ENCODE peak calls at places on chromosome 14, in nine cellular contexts. T is left ventricle myocardium inferior, W is HFFc6, P is lower leg skin, N is NB4, I is GM13976, Q is right atrium auricular region, H is mesothelial cell of epicardium, Z is ovary. U is an unnamed sample.

GRCh38 chr14:80587096-80587724 is 354.3 kb downstream of the CEP128 start:
- DNase-seq in T (no peak), W (peak; percentile 47), P (no peak), N (peak; percentile 31), I (peak; percentile 22), Q (no peak), H (no peak), Z (no peak), U (no peak)

GRCh38 chr14:57362356-57362755 is 28.0 kb upstream of the NAA30 start:
- DNase-seq in T (no peak), W (no peak), P (no peak), N (no peak), I (no peak), Q (no peak), H (no peak), Z (no peak), U (no peak)

GRCh38 chr14:75630695-75631452 is 29.8 kb downstream of the ERG28 start:
- DNase-seq in T (no peak), W (no peak), P (no peak), N (no peak), I (no peak), Q (no peak), H (no peak), Z (no peak), U (no peak)

GRCh38 chr14:95875831-95876768 is 532 bp upstream of the TUNAR start:
- DNase-seq in T (no peak), W (no peak), P (peak; percentile 52), N (no peak), I (peak; percentile 45), Q (no peak), H (no peak), Z (no peak), U (peak; percentile 17)

GRCh38 chr14:100341301-100342031 is 18.3 kb downstream of the SLC25A47 start:
- DNase-seq in T (no peak), W (peak; percentile 41), P (peak; percentile 83), N (peak; percentile 76), I (peak; percentile 80), Q (peak; percentile 74), H (no peak), Z (no peak), U (no peak)

GRCh38 chr14:61323970-61324369 is 2.6 kb downstream of the PRKCH start:
- DNase-seq in T (no peak), W (no peak), P (no peak), N (no peak), I (no peak), Q (no peak), H (no peak), Z (no peak), U (no peak)

GRCh38 chr14:75291331-75291730 is 12.7 kb downstream of the FOS start:
- DNase-seq in T (no peak), W (no peak), P (peak; percentile 46), N (no peak), I (no peak), Q (no peak), H (no peak), Z (no peak), U (no peak)

GRCh38 chr14:64762044-64763034 is 58.1 kb downstream of the PLEKHG3 start:
- DNase-seq in T (peak; percentile 82), W (peak; percentile 68), P (no peak), N (peak; percentile 53), I (no peak), Q (peak; percentile 84), H (peak; percentile 71), Z (peak; percentile 96), U (no peak)

GRCh38 chr14:21308132-21308478 is 28.2 kb downstream of the RPGRIP1 start:
- DNase-seq in T (no peak), W (no peak), P (no peak), N (no peak), I (peak; percentile 49), Q (no peak), H (no peak), Z (no peak), U (no peak)

GRCh38 chr14:64465208-64465821 is at the start of gene AKAP5:
- DNase-seq in T (peak; percentile 50), W (no peak), P (peak; percentile 89), N (peak; percentile 74), I (peak; percentile 81), Q (no peak), H (peak; percentile 82), Z (peak; percentile 74), U (peak; percentile 68)

GRCh38 chr14:101547961-101548669 is 13.2 kb upstream of the DIO3 start:
- DNase-seq in T (no peak), W (no peak), P (no peak), N (no peak), I (no peak), Q (no peak), H (no peak), Z (no peak), U (no peak)

GRCh38 chr14:101474563-101475467 is 86.5 kb upstream of the DIO3 start:
- DNase-seq in T (no peak), W (no peak), P (peak; percentile 77), N (no peak), I (no peak), Q (no peak), H (no peak), Z (peak; percentile 55), U (no peak)

GRCh38 chr14:91845652-91846051 is 21.7 kb downstream of the TC2N start:
- DNase-seq in T (no peak), W (no peak), P (no peak), N (no peak), I (no peak), Q (no peak), H (no peak), Z (no peak), U (no peak)

GRCh38 chr14:79111963-79112362 is 941.8 kb downstream of the NRXN3 start:
- DNase-seq in T (no peak), W (no peak), P (no peak), N (no peak), I (no peak), Q (no peak), H (no peak), Z (no peak), U (no peak)

GRCh38 chr14:65210118-65210826 is 108.0 kb upstream of the MAX start:
- DNase-seq in T (no peak), W (no peak), P (no peak), N (peak; percentile 92), I (no peak), Q (no peak), H (no peak), Z (no peak), U (no peak)

DNA sequence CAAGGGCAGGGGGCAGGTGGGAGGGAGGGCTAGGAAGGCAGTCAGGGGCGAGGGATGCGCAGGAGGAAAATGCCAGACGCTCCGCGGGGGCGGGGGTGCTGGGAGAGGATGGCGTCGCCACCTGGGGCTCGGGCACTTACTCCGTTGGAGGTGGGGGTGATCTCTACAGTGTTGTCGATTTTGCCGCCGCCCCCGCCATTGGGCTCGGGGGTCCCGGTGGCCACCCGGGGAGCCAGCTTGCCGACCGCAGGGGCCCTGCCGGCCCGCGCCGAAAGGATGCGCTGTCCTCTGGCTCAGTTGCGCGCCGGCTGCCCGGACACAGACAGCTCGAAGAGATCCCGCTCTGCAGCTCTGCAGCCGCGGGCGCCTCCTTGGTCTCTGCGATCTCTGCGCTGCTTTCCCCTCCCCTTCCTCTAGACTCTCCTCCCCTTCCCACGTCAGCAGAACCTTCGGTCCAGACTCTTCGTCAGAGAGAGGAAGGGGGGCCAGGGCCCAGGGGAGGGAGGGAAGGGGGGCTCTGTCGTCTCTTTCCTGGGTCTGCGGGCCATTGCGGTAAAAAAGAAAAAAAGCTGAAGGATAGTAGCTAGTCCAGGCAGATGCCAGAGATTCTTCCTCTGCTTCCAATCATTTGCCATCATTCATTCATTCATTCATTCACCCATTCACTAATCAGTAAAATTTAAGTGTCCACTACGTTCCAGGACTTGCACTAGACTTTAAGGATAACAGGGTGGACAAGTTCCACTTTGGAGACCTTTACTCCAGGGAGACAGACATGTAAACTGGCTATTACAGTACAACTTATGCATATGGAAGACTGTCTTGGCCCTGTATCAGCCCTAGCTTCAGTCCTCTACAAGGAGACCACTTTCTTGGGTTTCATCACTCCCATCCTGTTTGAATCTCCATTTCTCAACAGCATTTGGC is at the start of gene SLC22A17:
- DNase-seq in T (peak; percentile 79), W (peak; percentile 75), P (peak; percentile 91), N (no peak), I (peak; percentile 61), Q (peak; percentile 86), H (peak; percentile 68), Z (peak; percentile 89), U (peak; percentile 70)
- TF ChIP-seq CTCF in T (no peak), W (peak; percentile 12), P (no peak), N (no peak), I (no peak), Q (no peak), H (no peak), Z (no peak), U (peak; percentile 23)

GRCh38 chr14:69288001-69288771 is 28.2 kb downstream of the GALNT16 start:
- DNase-seq in T (peak; percentile 37), W (peak; percentile 23), P (peak; percentile 89), N (no peak), I (no peak), Q (peak; percentile 67), H (no peak), Z (peak; percentile 64), U (peak; percentile 16)
- TF ChIP-seq CTCF in T (peak; percentile 64), W (peak; percentile 75), P (no peak), N (no peak), I (no peak), Q (no peak), H (no peak), Z (peak; percentile 13), U (peak; percentile 47)

DNA sequence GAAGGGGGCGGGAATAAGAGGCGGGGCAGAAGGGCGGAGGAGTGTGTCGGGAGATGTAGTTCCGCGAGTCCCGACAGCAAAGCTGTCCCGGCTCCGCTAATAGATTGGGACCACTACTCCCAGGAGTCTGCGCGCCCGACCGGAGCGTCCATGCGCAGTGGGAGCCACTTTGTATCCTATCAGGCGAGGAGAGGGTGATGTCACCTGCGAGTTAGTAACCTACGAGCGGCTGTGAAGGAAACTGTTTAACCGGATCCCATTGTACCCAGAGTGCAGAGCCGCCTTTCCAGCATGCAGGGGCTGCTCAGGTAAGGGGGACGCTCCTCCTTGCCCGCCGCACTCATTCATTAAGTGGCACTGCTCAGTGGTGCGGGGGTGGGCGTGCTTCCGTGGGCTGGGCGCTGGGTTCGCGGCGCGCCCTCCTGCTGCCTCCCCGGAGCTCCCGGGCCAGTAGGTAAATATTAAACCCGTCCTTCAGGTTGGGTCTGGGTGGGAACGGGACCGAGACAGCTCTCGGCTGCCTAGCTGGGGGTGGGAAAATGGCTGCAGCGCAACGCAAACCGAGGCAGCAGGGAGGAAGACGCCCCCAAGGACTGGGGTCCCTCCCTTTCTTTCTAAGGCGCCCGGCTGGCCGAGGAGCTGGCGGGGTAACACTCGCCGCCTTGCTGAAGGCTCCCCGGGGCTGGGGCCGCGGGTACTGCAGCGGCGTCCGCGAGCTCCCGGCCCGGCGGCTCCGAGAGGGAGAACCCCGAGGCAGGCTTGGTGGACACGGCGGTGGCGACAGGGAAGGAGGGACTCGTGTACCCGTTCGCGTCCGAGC is at the start of gene DAAM1:
- DNase-seq in T (peak; percentile 98), W (peak; percentile 98), P (peak; percentile 99), N (peak; percentile 98), I (peak; percentile 93), Q (peak; percentile 100), H (peak; percentile 91), Z (peak; percentile 97), U (peak; percentile 85)
- TF ChIP-seq CTCF in T (no peak), W (no peak), P (no peak), N (no peak), I (no peak), Q (no peak), H (no peak), Z (no peak), U (no peak)

DNA sequence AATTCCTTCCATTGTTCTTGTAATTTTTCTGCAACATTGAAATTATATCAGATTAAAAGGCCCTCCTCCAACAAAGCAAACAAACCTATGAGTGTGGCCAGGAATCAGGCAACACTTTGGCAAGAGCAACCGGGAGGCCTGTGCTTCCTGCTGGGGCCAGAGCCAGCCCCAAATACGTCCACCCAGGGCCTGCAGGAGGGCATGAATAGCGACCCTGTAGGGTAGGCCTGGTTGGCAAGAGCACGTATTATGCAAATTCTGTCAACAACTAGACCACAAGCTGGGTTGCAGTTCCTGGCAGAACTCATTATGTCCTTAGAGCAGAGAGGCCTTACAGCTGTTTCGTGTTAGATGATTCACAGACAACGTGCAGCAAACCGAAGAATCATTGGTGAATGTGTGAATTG is 26.9 kb upstream of the LGALS3 start:
- DNase-seq in T (peak; percentile 73), W (peak; percentile 95), P (peak; percentile 96), N (peak; percentile 94), I (peak; percentile 64), Q (peak; percentile 89), H (no peak), Z (peak; percentile 79), U (no peak)
- TF ChIP-seq CTCF in T (no peak), W (no peak), P (no peak), N (no peak), I (no peak), Q (no peak), H (no peak), Z (no peak), U (no peak)

U was measured in neural crest cell.